ENCODE peak calls at places on chromosomes 4 and X, in seven cellular contexts. C is GM13977, Z is AG09319, O is chondrocyte, S is suprapubic skin, X is osteocyte, B is cardiac fibroblast. R is an unnamed sample.

GRCh38 chr4:140611854-140612253 is 43.1 kb upstream of the UCP1 start:
- DNase-seq in C (no peak), Z (no peak), O (no peak), S (no peak), X (no peak), B (peak; percentile 27), R (no peak)

GRCh38 chr4:26860922-26861433 is 337 bp downstream of the STIM2 start:
- DNase-seq in C (peak; percentile 42), Z (no peak), O (peak; percentile 92), S (peak; percentile 84), X (peak; percentile 92), B (peak; percentile 48), R (peak; percentile 67)

GRCh38 chrX:107659768-107660167 is 31.5 kb downstream of the PRPS1 start:
- DNase-seq in C (peak; percentile 33), Z (no peak), O (no peak), S (no peak), X (no peak), B (peak; percentile 70), R (no peak)

GRCh38 chr4:96558466-96558865 is 718.6 kb downstream of the PDHA2 start:
- DNase-seq in C (no peak), Z (no peak), O (no peak), S (no peak), X (no peak), B (no peak), R (no peak)

GRCh38 chr4:142475663-142476062 is 370.4 kb downstream of the INPP4B start:
- DNase-seq in C (no peak), Z (no peak), O (no peak), S (no peak), X (no peak), B (peak; percentile 66), R (no peak)

GRCh38 chr4:64581422-64581821 is 172.2 kb upstream of the TECRL start:
- DNase-seq in C (no peak), Z (no peak), O (no peak), S (no peak), X (no peak), B (peak; percentile 33), R (no peak)

GRCh38 chr4:121680571-121680970 is 16.2 kb downstream of the ANXA5 start:
- DNase-seq in C (no peak), Z (no peak), O (no peak), S (no peak), X (no peak), B (no peak), R (no peak)

GRCh38 chr4:88573286-88573994 is 18.8 kb upstream of the HERC3 start:
- DNase-seq in C (no peak), Z (no peak), O (no peak), S (no peak), X (no peak), B (peak; percentile 6), R (no peak)

GRCh38 chrX:13266641-13267420 is 53.0 kb downstream of the ATXN3L start:
- DNase-seq in C (no peak), Z (no peak), O (no peak), S (no peak), X (no peak), B (peak; percentile 63), R (no peak)

GRCh38 chrX:46376246-46376885 is 168.9 kb downstream of the ZNF674 start:
- DNase-seq in C (peak; percentile 26), Z (peak; percentile 35), O (no peak), S (no peak), X (no peak), B (peak; percentile 74), R (no peak)

GRCh38 chr4:135382280-135382679 is 1180.7 kb upstream of the PABPC4L start:
- DNase-seq in C (no peak), Z (no peak), O (no peak), S (no peak), X (no peak), B (no peak), R (no peak)

GRCh38 chr4:185276036-185276435 is 66.6 kb downstream of the SNX25 start:
- DNase-seq in C (no peak), Z (no peak), O (no peak), S (no peak), X (no peak), B (peak; percentile 63), R (no peak)

GRCh38 chr4:33959519-33959918 is 2284.8 kb downstream of the ARAP2 start:
- DNase-seq in C (no peak), Z (no peak), O (no peak), S (no peak), X (no peak), B (peak; percentile 16), R (no peak)

GRCh38 chrX:24131476-24131875 is 18.1 kb upstream of the ZFX start:
- DNase-seq in C (no peak), Z (no peak), O (no peak), S (no peak), X (no peak), B (no peak), R (no peak)

GRCh38 chrX:1412551-1413161 is 20.7 kb upstream of the SLC25A6 start:
- DNase-seq in C (no peak), Z (no peak), O (peak; percentile 74), S (no peak), X (no peak), B (no peak), R (no peak)

GRCh38 chr4:20883677-20884076 is 183.4 kb downstream of the PACRGL start:
- DNase-seq in C (no peak), Z (no peak), O (no peak), S (no peak), X (no peak), B (no peak), R (no peak)

GRCh38 chr4:19945501-19945900 is 306.2 kb upstream of the SLIT2 start:
- DNase-seq in C (no peak), Z (no peak), O (no peak), S (no peak), X (no peak), B (no peak), R (no peak)

GRCh38 chr4:118993329-118993728 is 104.7 kb downstream of the SYNPO2 start:
- DNase-seq in C (no peak), Z (no peak), O (no peak), S (no peak), X (no peak), B (no peak), R (no peak)
- TF ChIP-seq CTCF in C (no peak), Z (no peak), O (no peak), S (no peak), X (no peak), B (no peak), R (no peak)

GRCh38 chr4:146179784-146180405 is 4.4 kb downstream of the LSM6 start:
- DNase-seq in C (no peak), Z (no peak), O (no peak), S (no peak), X (no peak), B (no peak), R (no peak)

GRCh38 chr4:146175541-146176453 is at the start of gene LSM6:
- DNase-seq in C (peak; percentile 84), Z (peak; percentile 61), O (peak; percentile 90), S (peak; percentile 91), X (peak; percentile 94), B (peak; percentile 89), R (peak; percentile 75)
- TF ChIP-seq CTCF in C (no peak), Z (no peak), O (peak; percentile 49), S (no peak), X (no peak), B (no peak), R (no peak)

DNA sequence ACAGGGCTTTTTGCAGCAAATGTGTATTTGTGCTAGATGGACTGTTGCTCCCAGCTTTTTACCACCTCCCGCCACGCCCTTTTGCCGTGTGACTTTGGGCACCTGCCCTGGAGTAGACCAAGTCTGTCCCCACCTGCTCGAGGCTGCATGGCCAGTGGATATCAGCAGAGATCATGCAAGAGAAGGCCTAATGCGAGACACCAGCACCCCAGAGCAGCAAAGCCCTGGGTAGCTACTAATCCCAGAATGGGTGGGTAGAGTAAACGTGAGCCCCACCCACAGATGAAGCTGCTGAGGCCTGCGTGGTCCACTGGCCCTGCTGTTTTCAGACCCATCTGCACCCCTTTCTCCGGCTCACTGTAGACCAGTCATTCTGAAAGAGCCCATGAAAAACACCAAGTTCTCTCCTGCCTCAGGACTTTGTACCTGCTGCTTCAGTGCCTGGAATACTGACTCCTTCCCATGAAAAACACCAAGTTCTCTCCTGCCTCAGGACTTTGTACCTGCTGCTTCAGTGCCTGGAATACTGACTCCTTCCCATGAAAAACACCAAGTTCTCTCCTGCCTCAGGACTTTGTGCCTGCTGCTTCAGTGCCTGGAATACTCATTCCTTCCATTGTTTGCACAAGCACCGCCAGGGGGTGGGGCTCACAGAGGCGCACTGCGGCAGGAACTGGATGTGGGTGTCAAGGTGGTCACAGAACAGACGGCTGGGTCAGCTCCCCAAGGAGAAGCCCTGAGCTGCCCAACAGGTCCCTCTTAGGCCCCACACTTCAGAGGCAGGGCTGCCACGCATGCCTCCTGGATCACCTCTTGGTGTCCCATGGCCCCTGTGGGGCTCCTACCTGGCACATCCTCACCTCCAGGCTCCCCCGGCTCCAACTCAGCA is 5.1 kb upstream of the TNIP2 start:
- DNase-seq in C (no peak), Z (no peak), O (peak; percentile 51), S (no peak), X (no peak), B (no peak), R (no peak)
- TF ChIP-seq CTCF in C (no peak), Z (no peak), O (peak; percentile 42), S (no peak), X (no peak), B (peak; percentile 18), R (no peak)

DNA sequence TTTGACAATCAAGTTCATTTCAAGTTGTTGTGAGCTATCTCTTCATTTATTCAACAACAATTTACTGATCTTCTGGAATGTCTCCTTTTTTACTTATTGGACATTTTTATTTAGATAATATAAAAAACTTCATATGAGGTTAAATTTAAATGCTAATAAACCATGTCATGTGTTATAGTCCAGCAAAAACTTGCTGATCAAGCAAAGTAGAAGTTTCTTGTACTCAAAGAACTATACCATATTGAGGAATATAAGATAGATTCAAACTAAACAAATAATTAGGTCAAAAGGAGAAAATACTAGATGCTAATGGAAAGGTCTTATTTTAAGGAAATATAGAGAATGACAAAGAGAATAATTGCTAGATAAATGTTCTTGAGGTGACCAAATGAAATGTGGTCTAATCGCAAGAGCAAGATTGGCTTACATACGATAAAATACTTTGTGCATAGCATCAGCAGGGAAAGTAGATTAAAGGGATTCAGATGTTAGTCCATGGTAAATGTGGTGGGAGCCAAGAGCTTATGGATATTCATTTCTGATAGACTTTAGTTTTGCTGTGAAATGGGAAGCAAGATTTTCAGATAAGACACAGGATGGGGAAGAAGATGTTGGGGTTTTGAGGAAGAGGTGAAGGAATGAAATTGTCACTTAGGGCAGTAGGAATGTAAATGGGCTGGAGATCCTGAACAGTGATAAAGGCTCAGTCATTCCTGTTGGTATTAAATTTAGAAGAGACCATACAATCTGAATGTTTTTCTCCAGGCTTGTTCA is 229.5 kb downstream of the MAPK10 start:
- DNase-seq in C (no peak), Z (no peak), O (no peak), S (no peak), X (no peak), B (no peak), R (no peak)
- TF ChIP-seq CTCF in C (no peak), Z (no peak), O (no peak), S (no peak), X (no peak), B (no peak), R (no peak)

GRCh38 chr4:23686169-23686903 is 203.5 kb downstream of the PPARGC1A start:
- DNase-seq in C (no peak), Z (no peak), O (no peak), S (no peak), X (no peak), B (no peak), R (no peak)

GRCh38 chr4:23685481-23685880 is 204.4 kb downstream of the PPARGC1A start:
- DNase-seq in C (no peak), Z (no peak), O (no peak), S (no peak), X (no peak), B (no peak), R (no peak)

GRCh38 chr4:23680616-23681518 is 209.0 kb downstream of the PPARGC1A start:
- DNase-seq in C (no peak), Z (no peak), O (no peak), S (no peak), X (no peak), B (peak; percentile 3), R (no peak)
- TF ChIP-seq CTCF in C (no peak), Z (peak; percentile 20), O (peak; percentile 76), S (no peak), X (peak; percentile 55), B (no peak), R (no peak)